ENCODE peak calls at places on chromosomes 4 and X, in nine cellular contexts. V, K, B, G, T, Z, Q, W and D are unnamed samples.

GRCh38 chr4:139082750-139083532 is 67.4 kb downstream of the NOCT start:
- DNase-seq in V (peak; percentile 91), K (peak; percentile 98), B (peak; percentile 96), G (peak; percentile 98), T (peak; percentile 86), Z (peak; percentile 97), Q (peak; percentile 97), W (peak; percentile 87), D (peak; percentile 95)

GRCh38 chrX:122220644-122221373 is 963.3 kb upstream of the GRIA3 start:
- DNase-seq in V (no peak), K (no peak), B (no peak), G (no peak), T (no peak), Z (no peak), Q (no peak), W (no peak), D (no peak)

GRCh38 chr4:159105063-159105414 is 2.2 kb downstream of the RAPGEF2 start:
- DNase-seq in V (no peak), K (no peak), B (no peak), G (no peak), T (no peak), Z (no peak), Q (peak; percentile 72), W (no peak), D (no peak)

GRCh38 chr4:86596802-86597201 is 2.7 kb downstream of the PTPN13 start:
- DNase-seq in V (no peak), K (no peak), B (no peak), G (no peak), T (no peak), Z (no peak), Q (peak; percentile 41), W (no peak), D (no peak)

GRCh38 chr4:131054489-131055019 is 1958.6 kb downstream of the C4orf33 start:
- DNase-seq in V (no peak), K (no peak), B (no peak), G (no peak), T (no peak), Z (no peak), Q (peak; percentile 40), W (no peak), D (no peak)

GRCh38 chr4:98181815-98182214 is 38.5 kb upstream of the STPG2 start:
- DNase-seq in V (no peak), K (no peak), B (no peak), G (no peak), T (no peak), Z (peak; percentile 49), Q (peak; percentile 67), W (no peak), D (no peak)

GRCh38 chr4:98626350-98626749 is 32.1 kb downstream of the TSPAN5 start:
- DNase-seq in V (peak; percentile 50), K (no peak), B (no peak), G (no peak), T (peak; percentile 25), Z (no peak), Q (peak; percentile 93), W (peak; percentile 47), D (no peak)

GRCh38 chr4:134018845-134019244 is 182.7 kb downstream of the PABPC4L start:
- DNase-seq in V (no peak), K (no peak), B (no peak), G (no peak), T (no peak), Z (no peak), Q (no peak), W (no peak), D (no peak)

GRCh38 chr4:186647821-186648220 is 75.8 kb downstream of the FAT1 start:
- DNase-seq in V (no peak), K (no peak), B (no peak), G (no peak), T (no peak), Z (no peak), Q (no peak), W (no peak), D (no peak)

GRCh38 chr4:57378766-57379165 is 268.6 kb upstream of the IGFBP7 start:
- DNase-seq in V (no peak), K (no peak), B (no peak), G (no peak), T (no peak), Z (no peak), Q (peak; percentile 35), W (no peak), D (no peak)

GRCh38 chr4:85720736-85721135 is 245.8 kb downstream of the ARHGAP24 start:
- DNase-seq in V (no peak), K (no peak), B (no peak), G (no peak), T (peak; percentile 17), Z (no peak), Q (peak; percentile 85), W (no peak), D (no peak)

GRCh38 chrX:50469206-50469605 is 1.4 kb downstream of the DGKK start:
- DNase-seq in V (no peak), K (no peak), B (peak; percentile 45), G (no peak), T (no peak), Z (no peak), Q (no peak), W (no peak), D (no peak)

GRCh38 chrX:54484666-54485065 is 11.4 kb downstream of the FGD1 start:
- DNase-seq in V (no peak), K (no peak), B (peak; percentile 25), G (no peak), T (no peak), Z (peak; percentile 5), Q (no peak), W (no peak), D (no peak)

GRCh38 chrX:69158166-69159040 is 6.8 kb downstream of the PJA1 start:
- DNase-seq in V (no peak), K (peak; percentile 77), B (peak; percentile 70), G (peak; percentile 25), T (peak; percentile 44), Z (peak; percentile 66), Q (peak; percentile 84), W (no peak), D (no peak)

GRCh38 chrX:130118941-130119640 is 8.8 kb upstream of the ELF4 start:
- DNase-seq in V (no peak), K (no peak), B (no peak), G (no peak), T (no peak), Z (no peak), Q (no peak), W (no peak), D (no peak)

GRCh38 chr4:7055111-7055989 is 12.2 kb downstream of the TADA2B start:
- DNase-seq in V (no peak), K (peak; percentile 3), B (no peak), G (no peak), T (no peak), Z (no peak), Q (peak; percentile 39), W (no peak), D (no peak)

GRCh38 chr4:52813546-52813945 is 48.6 kb upstream of the RASL11B start:
- DNase-seq in V (no peak), K (no peak), B (no peak), G (no peak), T (no peak), Z (no peak), Q (no peak), W (no peak), D (no peak)

GRCh38 chrX:37796805-37797204 is 16.9 kb downstream of the CYBB start:
- DNase-seq in V (no peak), K (peak; percentile 25), B (no peak), G (no peak), T (no peak), Z (peak; percentile 39), Q (no peak), W (no peak), D (no peak)

GRCh38 chrX:16722481-16722880 is 3.1 kb downstream of the SYAP1 start:
- DNase-seq in V (no peak), K (no peak), B (no peak), G (no peak), T (no peak), Z (no peak), Q (no peak), W (no peak), D (no peak)

DNA sequence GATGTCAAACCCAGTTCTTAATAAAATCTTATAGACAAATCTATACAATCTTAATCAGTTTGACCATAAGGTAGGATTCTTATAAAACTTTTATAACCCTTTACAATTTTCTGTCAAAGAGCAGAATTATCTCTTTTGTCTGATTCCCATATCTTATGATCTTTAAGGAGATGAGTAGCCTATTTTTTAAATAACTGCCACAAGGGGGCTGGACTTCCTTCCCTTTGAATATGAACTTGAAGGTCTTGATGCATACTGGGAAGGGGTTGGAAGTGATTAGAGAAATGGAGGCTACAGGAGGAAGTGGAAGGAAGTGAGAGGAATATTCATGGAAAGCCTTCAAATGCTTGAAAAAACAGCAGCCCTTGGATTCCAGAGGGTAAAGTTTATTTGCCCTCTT is 111.1 kb downstream of the APOOL start:
- DNase-seq in V (no peak), K (no peak), B (no peak), G (no peak), T (no peak), Z (no peak), Q (peak; percentile 0), W (no peak), D (no peak)
- TF ChIP-seq CTCF in V (no peak), K (no peak), B (no peak), G (no peak), T (no peak), Z (no peak), Q (no peak), W (no peak), D (no peak)

GRCh38 chr4:161554372-161554990 is 609.3 kb downstream of the FSTL5 start:
- DNase-seq in V (no peak), K (no peak), B (no peak), G (no peak), T (no peak), Z (no peak), Q (peak; percentile 66), W (no peak), D (no peak)
- H3K4me3 ChIP-seq in V (no peak overlapping the region), K (no peak overlapping the region), B (no peak overlapping the region), G (no peak overlapping the region), T (peak overlapping the region; percentile 13), Z (no peak overlapping the region), Q (no peak overlapping the region), W (no peak overlapping the region), D (no peak overlapping the region)

DNA sequence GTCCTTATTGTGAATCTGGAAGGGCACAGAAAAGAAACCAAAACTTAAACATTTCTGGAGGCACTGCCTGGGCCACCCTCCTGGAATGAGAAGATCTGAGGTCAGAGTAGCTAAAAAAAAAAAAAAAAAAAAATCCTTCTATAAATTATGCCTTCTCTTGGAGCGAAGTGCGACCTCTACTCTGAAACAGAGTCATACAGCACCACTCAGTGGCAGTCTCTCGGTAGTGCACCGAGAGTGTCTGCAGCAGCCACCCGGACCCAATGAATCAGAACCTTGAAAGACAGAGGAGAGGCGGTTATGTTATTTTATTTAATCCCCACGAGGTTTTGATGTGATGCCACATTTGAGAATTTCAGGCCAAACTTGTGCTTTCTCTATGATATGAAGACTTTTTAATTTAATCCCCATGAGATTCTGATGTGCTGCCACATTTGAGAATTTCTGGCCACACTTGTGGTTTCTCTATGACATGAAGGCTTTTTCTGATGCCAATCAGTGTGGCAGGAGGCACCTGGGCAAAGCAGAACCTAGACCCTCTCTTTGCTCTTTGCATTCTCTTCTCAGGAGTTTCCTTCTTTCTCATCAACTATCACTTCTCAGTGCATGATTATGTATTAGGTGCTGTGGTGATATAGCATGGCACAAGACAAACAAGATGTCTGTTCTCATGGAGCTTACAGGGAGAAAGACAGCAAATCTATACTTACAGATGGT is 5.6 kb upstream of the CT47C1 start:
- DNase-seq in V (peak; percentile 35), K (peak; percentile 65), B (peak; percentile 45), G (peak; percentile 23), T (peak; percentile 46), Z (peak; percentile 55), Q (peak; percentile 47), W (peak; percentile 16), D (no peak)
- TF ChIP-seq CTCF in V (peak; percentile 70), K (peak; percentile 52), B (peak; percentile 64), G (no peak), T (peak; percentile 75), Z (peak; percentile 63), Q (peak; percentile 54), W (peak; percentile 72), D (peak; percentile 58)

GRCh38 chr4:128831526-128832252 is 22.2 kb downstream of the JADE1 start:
- DNase-seq in V (peak; percentile 17), K (no peak), B (no peak), G (no peak), T (no peak), Z (no peak), Q (no peak), W (no peak), D (no peak)
- H3K4me3 ChIP-seq in V (no peak overlapping the region), K (no peak overlapping the region), B (no peak overlapping the region), G (no peak overlapping the region), T (no peak overlapping the region), Z (no peak overlapping the region), Q (no peak overlapping the region), W (no peak overlapping the region), D (no peak overlapping the region)